ENCODE peak calls at places on chromosomes 12 and 14, in seven cellular contexts. T is CD8-positive, alpha-beta T cell; N is HCT116; J is testis; X is stomach; H is heart right ventricle; Z is right cardiac atrium. V is an unnamed sample.
A peak's percentile ranks its signal among the peaks of the same experiment; 100 is the strongest.

GRCh38 chr12:442235-442884 is 17.4 kb upstream of the B4GALNT3 start:
- DNase-seq in N (peak; percentile 23), J (peak; percentile 72), X (peak; percentile 69), Z (no peak), H (no peak), T (no peak), V (peak; percentile 62)

GRCh38 chr14:85415015-85415712 is 114.8 kb upstream of the FLRT2 start:
- DNase-seq in J (peak; percentile 89), H (no peak), N (no peak), X (no peak), T (no peak), Z (peak; percentile 67), V (peak; percentile 33)

GRCh38 chr12:6090786-6091185 is 33.7 kb downstream of the VWF start:
- DNase-seq in X (no peak), H (peak; percentile 30), T (no peak), Z (no peak), J (no peak), N (no peak), V (no peak)

GRCh38 chr14:23910081-23910875 is 43.3 kb upstream of the DHRS4 start:
- DNase-seq in J (peak; percentile 34), H (no peak), Z (no peak), T (no peak), N (peak; percentile 38), X (peak; percentile 69), V (peak; percentile 62)

GRCh38 chr14:57737598-57737997 is 128.3 kb downstream of the SLC35F4 start:
- DNase-seq in H (no peak), J (no peak), Z (no peak), T (no peak), N (no peak), X (no peak), V (no peak)

GRCh38 chr12:111454311-111454710 is 48.6 kb downstream of the SH2B3 start:
- DNase-seq in H (no peak), Z (no peak), T (no peak), N (no peak), X (no peak), J (peak; percentile 14), V (no peak)

GRCh38 chr12:20704860-20705259 is 9.7 kb downstream of the SLCO1C1 start:
- DNase-seq in Z (no peak), H (no peak), N (no peak), J (no peak), T (no peak), X (no peak), V (no peak)

GRCh38 chr12:171743-172705 is 41.9 kb downstream of the SLC6A12 start:
- DNase-seq in Z (peak; percentile 58), H (no peak), X (peak; percentile 44), J (peak; percentile 94), T (no peak), N (no peak), V (no peak)

GRCh38 chr14:88270781-88271180 is 52.3 kb downstream of the KCNK10 start:
- DNase-seq in Z (no peak), H (no peak), T (no peak), N (no peak), J (no peak), X (peak; percentile 78), V (peak; percentile 82)

GRCh38 chr12:79706676-79707075 is 15.9 kb upstream of the PAWR start:
- DNase-seq in T (no peak), N (no peak), H (no peak), Z (no peak), J (no peak), X (no peak), V (no peak)

GRCh38 chr12:78898416-78898815 is 33.8 kb downstream of the SYT1 start:
- DNase-seq in N (no peak), X (no peak), T (no peak), J (peak; percentile 34), H (peak; percentile 47), Z (peak; percentile 78), V (peak; percentile 69)

GRCh38 chr12:128802756-128803155 is 21.0 kb downstream of the SLC15A4 start:
- DNase-seq in T (no peak), X (no peak), J (no peak), Z (no peak), N (no peak), H (no peak), V (no peak)

GRCh38 chr12:76272292-76272691 is 75.9 kb downstream of the BBS10 start:
- DNase-seq in J (peak; percentile 49), N (no peak), X (no peak), T (no peak), H (no peak), Z (no peak), V (no peak)

GRCh38 chr12:19639781-19640180 is 200.5 kb downstream of the AEBP2 start:
- DNase-seq in T (no peak), N (no peak), X (no peak), H (no peak), J (no peak), Z (no peak), V (no peak)

GRCh38 chr12:63387736-63388135 is 236.7 kb upstream of the AVPR1A start:
- DNase-seq in Z (no peak), J (no peak), H (no peak), X (no peak), N (no peak), T (no peak), V (no peak)

GRCh38 chr12:1330475-1330827 is 263.9 kb downstream of the FBXL14 start:
- DNase-seq in H (no peak), N (no peak), Z (no peak), X (no peak), J (no peak), T (no peak), V (no peak)

GRCh38 chr14:93959239-93960107 is 16.9 kb downstream of the ASB2 start:
- DNase-seq in X (peak; percentile 77), J (no peak), Z (peak; percentile 33), T (peak; percentile 78), H (no peak), N (peak; percentile 88), V (peak; percentile 73)

GRCh38 chr14:47392351-47392750 is 283.1 kb downstream of the MDGA2 start:
- DNase-seq in N (no peak), J (no peak), X (no peak), T (no peak), Z (no peak), H (no peak), V (no peak)

GRCh38 chr12:54220092-54220557 is 31.3 kb upstream of the SMUG1 start:
- DNase-seq in X (peak; percentile 70), T (peak; percentile 44), J (peak; percentile 87), H (peak; percentile 54), N (peak; percentile 56), Z (peak; percentile 84), V (peak; percentile 71)

GRCh38 chr12:4273651-4274395 is at the start of gene CCND2:
- DNase-seq in N (no peak), J (peak; percentile 88), X (peak; percentile 67), T (peak; percentile 51), H (peak; percentile 90), Z (peak; percentile 95), V (peak; percentile 88)

GRCh38 chr14:68295316-68295816 is 475.8 kb downstream of the RAD51B start:
- DNase-seq in T (no peak), N (peak; percentile 15), Z (peak; percentile 56), X (no peak), H (peak; percentile 41), J (peak; percentile 83), V (peak; percentile 68)

GRCh38 chr12:127388985-127389384 is 878.0 kb upstream of the TMEM132C start:
- DNase-seq in J (no peak), H (no peak), N (no peak), Z (no peak), X (no peak), T (no peak), V (no peak)

GRCh38 chr12:116642683-116643082 is 83.5 kb downstream of the MAP1LC3B2 start:
- DNase-seq in J (no peak), H (no peak), N (no peak), T (no peak), Z (no peak), X (no peak), V (no peak)
- H3K27ac ChIP-seq in J (no peak overlapping the region), H (no peak overlapping the region), N (no peak overlapping the region), T (no peak overlapping the region), Z (no peak overlapping the region), X (no peak overlapping the region), V (no peak overlapping the region)

DNA sequence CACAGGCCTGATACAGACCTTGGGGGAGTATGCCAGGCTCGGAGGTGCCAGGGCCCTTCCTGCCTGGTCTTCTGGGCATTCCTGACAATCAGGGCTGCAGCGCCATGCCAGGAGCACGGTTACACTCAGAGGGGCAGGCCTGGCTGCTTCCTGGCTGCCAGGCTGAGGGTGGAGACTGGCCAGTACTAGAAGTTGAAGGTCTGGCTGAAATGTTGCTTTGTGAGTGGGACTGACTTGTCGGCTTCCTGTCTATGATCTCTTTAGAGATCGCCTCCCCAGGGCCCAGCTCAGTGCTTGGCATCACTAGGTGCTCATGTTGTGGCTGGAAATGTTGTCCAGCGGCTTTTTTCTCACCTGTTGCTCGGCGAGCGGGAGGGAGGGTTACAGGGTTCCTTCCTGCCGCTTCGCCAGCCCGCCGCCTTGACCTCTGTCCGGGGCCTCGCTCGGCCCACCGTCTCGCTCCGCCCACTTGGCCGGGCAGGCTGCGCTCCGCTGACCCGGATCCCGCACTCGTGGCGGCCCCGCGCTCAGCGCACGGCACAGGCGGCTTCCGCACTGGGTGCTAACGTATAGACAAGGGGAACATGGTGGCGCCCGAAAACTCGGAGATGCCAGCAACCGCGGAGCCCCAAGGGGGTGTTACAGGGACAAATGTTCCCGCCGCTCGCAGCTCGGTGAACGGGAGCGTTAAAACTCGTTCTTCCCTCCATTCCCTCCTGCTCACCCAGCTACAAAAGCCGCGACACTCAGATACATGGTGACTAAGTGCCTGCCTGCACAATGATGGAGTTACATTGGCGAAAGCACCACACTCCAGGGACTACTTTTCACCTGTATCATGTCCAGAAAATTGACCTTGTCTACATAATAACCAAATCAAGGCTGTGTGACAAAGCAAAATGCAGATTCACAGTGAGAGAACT is 32.7 kb downstream of the PAPLN start:
- DNase-seq in N (no peak), J (peak; percentile 59), Z (peak; percentile 87), T (no peak), H (peak; percentile 67), X (peak; percentile 64), V (peak; percentile 61)
- H3K27ac ChIP-seq in N (no peak overlapping the region), J (peak overlapping the region; percentile 60), Z (no peak overlapping the region), T (no peak overlapping the region), H (no peak overlapping the region), X (peak overlapping the region; percentile 36), V (peak overlapping the region; percentile 35)

DNA sequence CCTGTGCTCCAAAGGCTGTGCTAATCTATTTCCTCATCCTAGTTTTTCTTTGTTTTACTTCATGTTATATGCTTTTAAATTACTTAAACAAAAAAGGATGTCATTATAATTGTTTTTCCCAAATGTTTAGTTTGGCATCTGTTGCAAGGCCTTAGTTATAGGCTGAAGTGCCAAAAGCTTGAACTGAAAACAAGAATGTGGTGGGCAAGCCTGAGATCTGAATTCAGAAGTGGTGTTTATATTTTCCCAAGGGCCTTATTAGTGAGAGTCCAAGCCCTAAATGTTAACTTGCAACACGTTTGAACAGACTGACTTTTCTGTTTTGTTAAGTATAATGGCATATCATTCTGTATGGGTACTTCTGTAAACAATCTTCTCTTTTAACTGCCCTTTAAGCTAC is 326.8 kb downstream of the CCDC91 start:
- DNase-seq in H (no peak), X (no peak), T (no peak), N (no peak), J (no peak), Z (no peak), V (no peak)
- H3K27ac ChIP-seq in H (no peak overlapping the region), X (no peak overlapping the region), T (no peak overlapping the region), N (no peak overlapping the region), J (no peak overlapping the region), Z (no peak overlapping the region), V (no peak overlapping the region)

DNA sequence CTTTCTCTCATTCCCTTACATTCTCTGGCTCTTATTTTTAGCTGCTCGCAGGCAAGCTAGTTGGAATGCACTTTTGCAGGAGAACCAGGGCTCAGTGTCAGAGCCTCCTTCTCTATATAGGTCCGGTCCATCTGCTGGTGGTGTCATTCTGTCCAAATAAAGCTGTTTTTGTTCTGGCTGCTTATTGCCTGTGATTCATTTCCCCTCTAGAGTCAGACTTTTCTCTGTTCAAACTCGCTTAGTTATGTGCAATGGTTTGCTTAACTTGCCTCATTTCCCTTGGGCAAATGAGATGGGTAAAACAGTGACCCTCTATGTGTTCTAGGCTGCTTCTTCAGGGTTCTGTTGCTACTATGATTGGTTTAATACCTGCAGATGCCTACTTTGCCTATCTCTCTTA is 2.9 kb downstream of the SMARCD1 start:
- DNase-seq in T (no peak), H (no peak), Z (no peak), N (no peak), J (no peak), X (no peak), V (no peak)
- H3K27ac ChIP-seq in T (no peak overlapping the region), H (no peak overlapping the region), Z (no peak overlapping the region), N (no peak overlapping the region), J (no peak overlapping the region), X (no peak overlapping the region), V (no peak overlapping the region)

V was measured in body of pancreas.